ENCODE peak calls at places on chromosome 20, in eight cellular contexts. I is cardiac muscle cell; P is K562; O is IMR-90; W is stomach; D is ascending aorta; J is CD8-positive, alpha-beta T cell; Y is suprapubic skin. T is an unnamed sample.

GRCh38 chr20:38307371-38308046 is 3.6 kb downstream of the BPI start:
- DNase-seq in P (no peak), W (no peak), J (no peak), Y (no peak), I (no peak), D (no peak), O (peak; percentile 76), T (no peak)

GRCh38 chr20:10412591-10413408 is 21.2 kb downstream of the MKKS start:
- DNase-seq in I (no peak), P (no peak), O (no peak), J (no peak), W (no peak), D (no peak), Y (no peak), T (no peak)

GRCh38 chr20:13464702-13465101 is 174.0 kb downstream of the TASP1 start:
- DNase-seq in O (peak; percentile 63), D (no peak), J (no peak), W (no peak), I (no peak), P (no peak), Y (no peak), T (no peak)

GRCh38 chr20:45902199-45902701 is 9.7 kb downstream of the PLTP start:
- DNase-seq in J (no peak), I (no peak), D (no peak), W (no peak), Y (no peak), P (no peak), O (no peak), T (no peak)

GRCh38 chr20:11030351-11030750 is 356.6 kb upstream of the JAG1 start:
- DNase-seq in O (no peak), W (no peak), D (no peak), J (no peak), Y (no peak), I (no peak), P (no peak), T (no peak)

GRCh38 chr20:11979306-11980128 is 61.8 kb downstream of the BTBD3 start:
- DNase-seq in P (no peak), O (no peak), I (no peak), D (no peak), J (no peak), Y (no peak), W (no peak), T (no peak)

GRCh38 chr20:50376888-50377459 is 133.2 kb upstream of the PTPN1 start:
- DNase-seq in Y (no peak), P (no peak), I (no peak), O (no peak), W (no peak), J (no peak), D (no peak), T (no peak)

GRCh38 chr20:59790388-59790787 is 143.0 kb downstream of the SYCP2 start:
- DNase-seq in P (no peak), Y (no peak), O (no peak), D (no peak), I (no peak), W (no peak), J (no peak), T (no peak)

GRCh38 chr20:58854638-58855471 is 2.3 kb downstream of the GNAS start:
- DNase-seq in D (no peak), W (no peak), Y (no peak), J (no peak), O (no peak), I (no peak), P (no peak), T (no peak)

GRCh38 chr20:5749512-5750490 is at the start of gene SHLD1:
- DNase-seq in J (peak; percentile 87), P (peak; percentile 67), Y (peak; percentile 92), W (peak; percentile 83), O (peak; percentile 88), D (peak; percentile 89), I (peak; percentile 87), T (peak; percentile 19)

GRCh38 chr20:5746064-5746463 is 4.1 kb upstream of the SHLD1 start:
- DNase-seq in D (no peak), Y (no peak), P (no peak), W (no peak), O (no peak), I (no peak), J (no peak), T (no peak)

GRCh38 chr20:5748246-5748645 is 2.0 kb upstream of the SHLD1 start:
- DNase-seq in P (no peak), J (no peak), Y (no peak), D (no peak), I (no peak), O (no peak), W (no peak), T (no peak)

DNA sequence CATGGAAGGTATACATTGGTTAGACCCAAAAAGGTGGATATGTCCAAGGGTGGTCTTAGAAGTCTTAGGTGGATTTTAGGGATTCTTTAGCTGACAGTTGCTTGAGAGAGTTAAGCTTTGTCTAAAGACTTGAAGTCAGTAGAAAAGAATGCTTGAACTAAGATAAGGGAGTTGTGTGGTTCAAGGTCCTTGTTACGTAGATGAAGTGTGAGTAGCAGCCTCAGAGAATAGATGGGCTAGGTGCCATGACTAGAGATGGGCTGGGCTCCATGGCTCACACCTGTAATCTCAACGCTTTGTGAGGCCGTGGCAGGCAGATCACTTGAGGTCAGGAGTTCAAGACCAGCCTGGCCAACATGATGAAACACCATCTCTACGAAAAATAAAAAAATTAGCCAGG is 1.7 kb downstream of the SHLD1 start:
- DNase-seq in O (no peak), P (no peak), Y (no peak), J (no peak), I (no peak), W (peak; percentile 59), D (no peak), T (no peak)
- H3K4me3 ChIP-seq in O (no peak overlapping the region), P (no peak overlapping the region), Y (no peak overlapping the region), J (no peak overlapping the region), I (no peak overlapping the region), W (no peak overlapping the region), D (no peak overlapping the region), T (no peak overlapping the region)

GRCh38 chr20:33005132-33005566 is 916 bp upstream of the SUN5 start:
- DNase-seq in I (no peak), P (peak; percentile 71), J (no peak), W (no peak), Y (no peak), D (no peak), O (peak; percentile 15), T (no peak)
- TF ChIP-seq CTCF in I (peak; percentile 45), P (peak; percentile 63), J (peak; percentile 64), W (no peak), Y (no peak), D (no peak), O (peak; percentile 36), T (peak; percentile 27)

DNA sequence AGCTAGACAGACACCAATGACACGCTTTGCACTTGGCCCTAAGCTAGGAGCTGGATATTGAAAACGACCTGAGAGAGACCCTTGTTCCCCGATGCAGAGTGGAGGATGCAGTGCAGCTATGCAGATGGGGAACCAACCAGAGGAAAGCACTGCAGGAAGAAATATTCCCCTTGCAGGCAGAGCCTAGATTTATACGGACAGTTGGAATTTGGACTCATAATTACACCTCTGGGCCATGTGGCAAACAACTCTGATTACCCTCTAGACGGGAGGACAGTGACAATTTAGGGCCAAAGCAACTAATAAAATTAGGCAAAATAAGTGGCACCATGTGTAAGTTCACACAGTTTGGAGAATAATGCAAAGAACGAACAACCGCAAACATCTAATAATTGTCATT is 12.3 kb downstream of the PMEPA1 start:
- DNase-seq in D (no peak), P (no peak), W (no peak), Y (no peak), I (no peak), O (no peak), J (no peak), T (no peak)
- H3K36me3 ChIP-seq in D (no peaks in the 10 kb centered on the region), P (no peaks in the 10 kb centered on the region), W (no peaks in the 10 kb centered on the region), Y (no peaks in the 10 kb centered on the region), I (no peaks in the 10 kb centered on the region), O (no peaks in the 10 kb centered on the region), J (no peaks in the 10 kb centered on the region), T (no peaks in the 10 kb centered on the region)

GRCh38 chr20:32583581-32584045 is 1.5 kb downstream of the NOL4L start:
- DNase-seq in O (no peak), J (no peak), W (no peak), P (peak; percentile 73), D (no peak), Y (no peak), I (peak; percentile 71), T (no peak)
- H3K4me3 ChIP-seq in O (peak overlapping the region; percentile 59), J (no peak overlapping the region), W (peak overlapping the region; percentile 81), P (peak overlapping the region; percentile 87), D (peak overlapping the region; percentile 93), Y (peak overlapping the region; percentile 58), I (peak overlapping the region; percentile 98), T (peak overlapping the region; percentile 63)

DNA sequence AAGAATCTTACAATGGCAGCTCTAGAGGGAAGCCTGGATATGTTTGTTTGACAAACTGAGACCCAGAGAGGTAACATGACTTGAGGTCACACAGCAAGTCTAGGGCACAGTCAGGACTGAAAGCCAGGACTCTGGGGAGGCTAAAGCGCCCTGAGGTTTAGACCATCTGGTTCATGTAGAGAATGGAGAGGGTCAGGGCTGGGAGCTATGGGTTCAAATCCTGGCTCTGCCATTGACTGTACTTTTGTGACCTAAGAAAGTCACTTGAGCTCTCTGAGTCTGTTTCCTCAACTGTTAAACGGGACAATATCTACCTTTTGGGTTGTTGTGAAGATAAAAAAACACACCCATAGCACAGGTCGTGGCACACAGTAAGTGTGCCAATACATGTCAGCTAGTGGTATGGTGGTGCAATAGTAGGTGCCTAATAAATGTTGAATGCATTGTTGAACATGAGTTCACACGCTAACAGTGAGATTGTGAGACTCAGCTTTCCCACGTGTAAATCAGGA is 1.0 kb upstream of the TP53INP2 start:
- DNase-seq in D (no peak), Y (no peak), O (no peak), J (no peak), I (no peak), W (no peak), P (no peak), T (no peak)
- TF ChIP-seq CTCF in D (no peak), Y (no peak), O (no peak), J (no peak), I (no peak), W (no peak), P (no peak), T (no peak)

DNA sequence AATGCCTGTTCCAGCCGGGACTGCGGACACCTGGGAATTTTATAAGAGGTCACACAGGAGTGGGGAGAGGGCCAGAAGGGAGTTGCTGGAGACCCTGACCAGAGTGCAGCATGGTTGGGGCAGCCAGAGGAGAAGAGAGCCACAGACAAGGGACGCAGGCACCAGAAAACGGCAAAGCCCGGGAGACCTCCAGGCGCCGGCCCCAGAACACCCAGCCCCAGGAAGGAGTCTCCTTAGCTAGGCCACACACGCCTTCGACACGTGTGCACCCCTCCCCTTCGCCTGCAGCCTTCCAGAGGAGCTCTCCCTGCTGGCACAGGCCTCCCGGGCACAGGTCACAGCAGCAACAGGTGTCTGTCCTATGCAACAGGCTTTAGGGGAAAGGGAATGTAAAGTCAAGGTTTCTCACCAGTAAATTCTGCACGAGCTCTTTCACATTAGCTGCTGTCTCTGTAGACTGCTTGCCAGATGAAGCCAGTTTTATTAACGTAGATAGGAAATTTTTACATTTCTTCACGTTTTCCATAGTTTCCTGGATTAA is 57.0 kb downstream of the TAF4 start:
- DNase-seq in P (no peak), W (no peak), J (no peak), O (no peak), D (no peak), Y (no peak), I (no peak), T (no peak)
- H3K36me3 ChIP-seq in P (peaks cover 91% of the 10 kb centered on the region), W (peaks cover 90% of the 10 kb centered on the region), J (peaks cover 31% of the 10 kb centered on the region), O (peaks cover 55% of the 10 kb centered on the region), D (peaks cover 79% of the 10 kb centered on the region), Y (peaks cover 81% of the 10 kb centered on the region), I (peaks cover 17% of the 10 kb centered on the region), T (peaks cover 1% of the 10 kb centered on the region)

T was measured in kidney epithelial cell.